ENCODE peak calls at places on chromosome 14, in eight cellular contexts. O is right lobe of liver, M is body of pancreas, D is transverse colon, N is BE2C, H is cardiac muscle cell, W is suprapubic skin, I is lower lobe of right lung. X is an unnamed sample.

GRCh38 chr14:106586098-106586704 is 1059.8 kb downstream of the TMEM121 start:
- DNase-seq in O (no peak), M (peak; percentile 20), D (peak; percentile 58), N (peak; percentile 60), H (no peak), W (no peak), I (peak; percentile 58), X (peak; percentile 46)

GRCh38 chr14:53338192-53338591 is 185.1 kb upstream of the DDHD1 start:
- DNase-seq in O (no peak), M (no peak), D (no peak), N (no peak), H (peak; percentile 46), W (no peak), I (no peak), X (no peak)

GRCh38 chr14:90614696-90615260 is 201.5 kb downstream of the TTC7B start:
- DNase-seq in O (no peak), M (no peak), D (no peak), N (no peak), H (no peak), W (no peak), I (no peak), X (no peak)

GRCh38 chr14:95285566-95285965 is 34.1 kb downstream of the CLMN start:
- DNase-seq in O (no peak), M (no peak), D (no peak), N (no peak), H (no peak), W (peak; percentile 16), I (no peak), X (no peak)

GRCh38 chr14:29310757-29311156 is 544.2 kb downstream of the FOXG1 start:
- DNase-seq in O (no peak), M (no peak), D (no peak), N (no peak), H (peak; percentile 59), W (no peak), I (no peak), X (no peak)

GRCh38 chr14:58783801-58784511 is 146.2 kb downstream of the DACT1 start:
- DNase-seq in O (no peak), M (no peak), D (no peak), N (no peak), H (peak; percentile 42), W (no peak), I (no peak), X (no peak)

GRCh38 chr14:33862261-33862802 is 88.5 kb downstream of the EGLN3 start:
- DNase-seq in O (no peak), M (no peak), D (no peak), N (no peak), H (no peak), W (no peak), I (no peak), X (no peak)

GRCh38 chr14:69928111-69928523 is 48.9 kb downstream of the SMOC1 start:
- DNase-seq in O (no peak), M (no peak), D (no peak), N (no peak), H (no peak), W (no peak), I (no peak), X (no peak)

GRCh38 chr14:101596742-101597141 is 35.4 kb downstream of the DIO3 start:
- DNase-seq in O (no peak), M (no peak), D (no peak), N (no peak), H (no peak), W (no peak), I (no peak), X (no peak)

GRCh38 chr14:71309756-71310155 is 402.5 kb downstream of the PCNX1 start:
- DNase-seq in O (no peak), M (no peak), D (no peak), N (no peak), H (no peak), W (no peak), I (no peak), X (no peak)

GRCh38 chr14:65318636-65319506 is 93.7 kb upstream of the FUT8 start:
- DNase-seq in O (no peak), M (no peak), D (no peak), N (no peak), H (no peak), W (no peak), I (no peak), X (no peak)

GRCh38 chr14:90403065-90403464 is 6.2 kb downstream of the CALM1 start:
- DNase-seq in O (no peak), M (no peak), D (no peak), N (no peak), H (no peak), W (no peak), I (no peak), X (no peak)

GRCh38 chr14:93042968-93043940 is 72.5 kb downstream of the ITPK1 start:
- DNase-seq in O (peak; percentile 87), M (peak; percentile 94), D (peak; percentile 92), N (peak; percentile 67), H (peak; percentile 86), W (no peak), I (peak; percentile 90), X (peak; percentile 97)

GRCh38 chr14:101125313-101125712 is 221.8 kb upstream of the RTL1 start:
- DNase-seq in O (no peak), M (no peak), D (no peak), N (peak; percentile 1), H (no peak), W (no peak), I (no peak), X (no peak)

GRCh38 chr14:91911474-91912032 is 35.9 kb downstream of the FBLN5 start:
- DNase-seq in O (no peak), M (peak; percentile 75), D (peak; percentile 37), N (peak; percentile 28), H (peak; percentile 75), W (no peak), I (no peak), X (peak; percentile 45)

GRCh38 chr14:49767473-49768300 is at the start of gene KLHDC2:
- DNase-seq in O (peak; percentile 95), M (peak; percentile 94), D (peak; percentile 92), N (peak; percentile 94), H (peak; percentile 94), W (peak; percentile 94), I (peak; percentile 95), X (peak; percentile 94)

GRCh38 chr14:64943556-64943955 is 1.0 kb upstream of the GPX2 start:
- DNase-seq in O (no peak), M (no peak), D (no peak), N (no peak), H (no peak), W (no peak), I (no peak), X (no peak)

GRCh38 chr14:41607966-41608663 is 1.4 kb downstream of the LRFN5 start:
- DNase-seq in O (peak; percentile 46), M (no peak), D (no peak), N (no peak), H (no peak), W (peak; percentile 79), I (no peak), X (no peak)

GRCh38 chr14:41605550-41606248 is 977 bp upstream of the LRFN5 start:
- DNase-seq in O (no peak), M (no peak), D (no peak), N (no peak), H (peak; percentile 69), W (no peak), I (no peak), X (no peak)

GRCh38 chr14:41606249-41607118 is at the start of gene LRFN5:
- DNase-seq in O (peak; percentile 52), M (no peak), D (no peak), N (peak; percentile 5), H (peak; percentile 65), W (no peak), I (no peak), X (no peak)

GRCh38 chr14:41607119-41607785 is 576 bp downstream of the LRFN5 start:
- DNase-seq in O (peak; percentile 43), M (no peak), D (no peak), N (no peak), H (no peak), W (no peak), I (no peak), X (no peak)

DNA sequence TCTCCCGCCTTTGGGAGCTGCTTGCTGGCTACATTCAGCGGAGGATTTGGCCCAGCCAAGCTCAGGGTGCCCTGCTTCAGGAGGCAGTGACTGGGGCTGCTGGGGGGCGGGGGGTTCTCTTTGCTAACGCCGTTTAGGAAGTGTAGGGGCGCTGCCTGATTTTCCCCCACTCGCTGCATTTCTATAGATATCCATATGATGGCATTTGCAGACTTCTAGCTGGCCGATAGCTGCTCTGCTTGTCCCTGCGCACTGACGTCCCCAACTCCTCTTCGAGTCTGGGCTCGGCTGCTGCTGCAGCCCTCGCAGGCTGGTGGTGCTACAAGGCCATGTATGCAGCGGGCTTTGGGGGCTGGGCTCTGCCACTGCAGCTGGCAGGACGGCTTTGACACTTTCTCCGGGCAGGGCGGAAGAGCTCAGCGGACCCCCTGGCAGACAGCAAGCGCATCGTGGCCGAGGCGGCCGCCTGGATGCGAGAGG is 3.1 kb downstream of the LRFN5 start:
- DNase-seq in O (peak; percentile 39), M (no peak), D (no peak), N (peak; percentile 7), H (peak; percentile 70), W (peak; percentile 78), I (no peak), X (no peak)
- TF ChIP-seq CTCF in O (no peak), M (no peak), D (no peak), N (no peak), H (peak; percentile 43), W (no peak), I (peak; percentile 16), X (no peak)

DNA sequence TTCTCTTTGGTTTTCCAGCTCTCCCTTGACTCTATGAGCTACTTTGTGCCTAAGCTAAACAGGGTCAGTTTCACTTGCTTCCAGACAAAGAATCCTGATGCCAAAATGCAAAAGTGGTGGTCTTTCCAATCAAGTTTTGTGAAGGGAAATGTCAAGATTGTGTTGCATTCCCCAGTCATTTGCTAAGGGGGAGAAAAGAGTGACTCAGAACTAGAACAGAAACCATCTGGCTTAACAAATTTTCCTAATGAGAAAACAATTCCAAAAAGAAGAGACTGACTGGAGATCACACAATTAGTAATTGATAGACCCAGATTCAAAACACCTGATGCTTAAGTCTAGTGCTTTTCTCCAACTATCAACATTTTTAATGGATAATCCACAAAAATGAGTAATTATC is 235.1 kb upstream of the DIO2 start:
- DNase-seq in O (no peak), M (no peak), D (no peak), N (no peak), H (peak; percentile 38), W (no peak), I (no peak), X (no peak)
- H3K4me3 ChIP-seq in O (no peak overlapping the region), M (no peak overlapping the region), D (no peak overlapping the region), N (no peak overlapping the region), H (no peak overlapping the region), W (no peak overlapping the region), I (no peak overlapping the region), X (no peak overlapping the region)

GRCh38 chr14:105466491-105467248 is 8.0 kb upstream of the CRIP2 start:
- DNase-seq in O (no peak), M (no peak), D (no peak), N (no peak), H (no peak), W (no peak), I (no peak), X (no peak)
- H3K4me1 ChIP-seq in O (no peaks in the 10 kb centered on the region), M (peaks cover 11% of the 10 kb centered on the region), D (no peaks in the 10 kb centered on the region), N (peaks cover 24% of the 10 kb centered on the region), H (peaks cover 55% of the 10 kb centered on the region), W (peaks cover 45% of the 10 kb centered on the region), I (peaks cover 36% of the 10 kb centered on the region), X (peaks cover 6% of the 10 kb centered on the region)

DNA sequence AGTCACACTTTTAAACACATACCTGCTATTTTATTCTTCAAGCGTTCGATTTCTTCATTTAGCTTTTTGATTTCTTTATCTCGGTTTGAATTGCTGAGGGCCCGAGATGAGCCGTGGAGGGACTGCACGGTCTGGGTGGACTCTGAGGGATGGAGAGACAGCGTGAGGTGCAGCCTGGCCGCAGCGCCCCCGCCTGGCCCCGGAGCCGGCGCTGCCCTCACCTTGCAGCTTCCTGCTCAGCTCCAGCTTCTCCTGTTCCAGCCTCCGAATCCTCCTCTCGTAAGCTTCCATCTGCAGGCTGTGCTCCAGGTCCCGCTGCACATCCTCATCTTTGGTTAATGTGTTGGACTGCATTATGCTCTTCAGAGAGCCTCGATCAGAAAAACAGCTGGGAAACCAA is 53.2 kb downstream of the AMN start:
- DNase-seq in O (no peak), M (no peak), D (no peak), N (no peak), H (no peak), W (no peak), I (no peak), X (no peak)
- TF ChIP-seq CTCF in O (no peak), M (no peak), D (no peak), N (no peak), H (peak; percentile 2), W (no peak), I (no peak), X (no peak)

X was measured in Caco-2.